ENCODE peak calls at places on chromosome 3, in seven cellular contexts. E is heart left ventricle, X is cardiac muscle cell, A is psoas muscle, D is H9, I is ovary, C is mesenchymal stem cell. U is an unnamed sample. For H3K4me1, the result is how much of the 10 kb centered on the place peaks cover.

GRCh38 chr3:101835676-101836075 is 13.6 kb upstream of the NFKBIZ start:
- DNase-seq in E (no peak), X (no peak), A (no peak), D (no peak), I (no peak), C (no peak), U (no peak)

GRCh38 chr3:50356553-50356952 is 2.8 kb downstream of the TMEM115 start:
- DNase-seq in E (peak), X (peak), A (no peak), D (no peak), I (no peak), C (no peak), U (no peak)

GRCh38 chr3:186746008-186746407 is 28.8 kb downstream of the KNG1 start:
- DNase-seq in E (peak), X (peak), A (no peak), D (peak), I (no peak), C (peak), U (no peak)

GRCh38 chr3:128895843-128896365 is 16.5 kb downstream of the ACAD9 start:
- DNase-seq in E (no peak), X (peak), A (no peak), D (no peak), I (no peak), C (peak), U (no peak)

GRCh38 chr3:122398920-122399319 is 14.9 kb downstream of the FAM162A start:
- DNase-seq in E (no peak), X (no peak), A (no peak), D (no peak), I (no peak), C (no peak), U (no peak)

GRCh38 chr3:9732080-9732752 is 681 bp downstream of the BRPF1 start:
- DNase-seq in E (peak), X (no peak), A (no peak), D (no peak), I (no peak), C (peak), U (peak)

GRCh38 chr3:193560870-193561269 is 6.2 kb upstream of the ATP13A4 start:
- DNase-seq in E (peak), X (no peak), A (no peak), D (no peak), I (no peak), C (no peak), U (no peak)

GRCh38 chr3:156816091-156816793 is 9.9 kb upstream of the LEKR1 start:
- DNase-seq in E (peak), X (peak), A (peak), D (peak), I (peak), C (peak), U (peak)

GRCh38 chr3:184710870-184711365 is 946 bp downstream of the MAGEF1 start:
- DNase-seq in E (no peak), X (peak), A (no peak), D (no peak), I (peak), C (peak), U (no peak)

GRCh38 chr3:10933021-10933420 is 59.5 kb upstream of the SLC6A1 start:
- DNase-seq in E (no peak), X (no peak), A (no peak), D (no peak), I (no peak), C (no peak), U (peak)

GRCh38 chr3:31613131-31613626 is 80.5 kb downstream of the STT3B start:
- DNase-seq in E (no peak), X (no peak), A (no peak), D (no peak), I (no peak), C (peak), U (no peak)

GRCh38 chr3:58585005-58585786 is 8.0 kb upstream of the FAM107A start:
- DNase-seq in E (peak), X (peak), A (peak), D (peak), I (peak), C (peak), U (peak)

GRCh38 chr3:5799421-5799820 is 611.9 kb downstream of the EDEM1 start:
- DNase-seq in E (no peak), X (no peak), A (no peak), D (no peak), I (no peak), C (no peak), U (no peak)

GRCh38 chr3:185733980-185734724 is 90.7 kb downstream of the IGF2BP2 start:
- DNase-seq in E (peak), X (peak), A (no peak), D (peak), I (no peak), C (peak), U (no peak)

GRCh38 chr3:48222616-48223513 is at the start of gene CAMP:
- DNase-seq in E (peak), X (peak), A (peak), D (no peak), I (no peak), C (peak), U (peak)

GRCh38 chr3:125107861-125108567 is 52.2 kb upstream of the HEG1 start:
- DNase-seq in E (no peak), X (peak), A (no peak), D (no peak), I (no peak), C (peak), U (peak)

GRCh38 chr3:179452872-179453271 is 1.6 kb upstream of the GNB4 start:
- DNase-seq in E (no peak), X (peak), A (no peak), D (no peak), I (no peak), C (no peak), U (no peak)

GRCh38 chr3:149367021-149367840 is 10.2 kb downstream of the TM4SF1 start:
- DNase-seq in E (no peak), X (peak), A (no peak), D (no peak), I (no peak), C (peak), U (no peak)

GRCh38 chr3:137263982-137264777 is 306.4 kb downstream of the IL20RB start:
- DNase-seq in E (peak), X (no peak), A (peak), D (no peak), I (peak), C (no peak), U (peak)

GRCh38 chr3:151327571-151328198 is 1.7 kb downstream of the P2RY13 start:
- DNase-seq in E (no peak), X (peak), A (no peak), D (no peak), I (no peak), C (peak), U (no peak)

GRCh38 chr3:118641608-118642007 is 393.0 kb downstream of the IGSF11 start:
- DNase-seq in E (no peak), X (no peak), A (no peak), D (peak), I (no peak), C (no peak), U (no peak)

GRCh38 chr3:185685231-185686035 is 99.3 kb downstream of the SENP2 start:
- DNase-seq in E (no peak), X (no peak), A (no peak), D (no peak), I (no peak), C (no peak), U (no peak)

GRCh38 chr3:76657909-76658308 is 382.0 kb upstream of the ROBO2 start:
- DNase-seq in E (no peak), X (no peak), A (no peak), D (no peak), I (no peak), C (no peak), U (no peak)

GRCh38 chr3:102904629-102905028 is 469.8 kb downstream of the ZPLD1 start:
- DNase-seq in E (no peak), X (no peak), A (no peak), D (no peak), I (no peak), C (no peak), U (no peak)

GRCh38 chr3:152243301-152243711 is 25.4 kb upstream of the MBNL1 start:
- DNase-seq in E (no peak), X (no peak), A (no peak), D (no peak), I (no peak), C (no peak), U (no peak)

GRCh38 chr3:30349507-30349906 is 256.9 kb upstream of the TGFBR2 start:
- DNase-seq in E (peak), X (no peak), A (no peak), D (no peak), I (no peak), C (no peak), U (no peak)

GRCh38 chr3:30350011-30350410 is 256.4 kb upstream of the TGFBR2 start:
- DNase-seq in E (no peak), X (no peak), A (no peak), D (no peak), I (no peak), C (peak), U (no peak)

GRCh38 chr3:30352919-30353318 is 253.5 kb upstream of the TGFBR2 start:
- DNase-seq in E (no peak), X (no peak), A (no peak), D (no peak), I (no peak), C (no peak), U (no peak)

GRCh38 chr3:30353711-30354467 is 252.5 kb upstream of the TGFBR2 start:
- DNase-seq in E (no peak), X (no peak), A (no peak), D (no peak), I (no peak), C (no peak), U (no peak)

DNA sequence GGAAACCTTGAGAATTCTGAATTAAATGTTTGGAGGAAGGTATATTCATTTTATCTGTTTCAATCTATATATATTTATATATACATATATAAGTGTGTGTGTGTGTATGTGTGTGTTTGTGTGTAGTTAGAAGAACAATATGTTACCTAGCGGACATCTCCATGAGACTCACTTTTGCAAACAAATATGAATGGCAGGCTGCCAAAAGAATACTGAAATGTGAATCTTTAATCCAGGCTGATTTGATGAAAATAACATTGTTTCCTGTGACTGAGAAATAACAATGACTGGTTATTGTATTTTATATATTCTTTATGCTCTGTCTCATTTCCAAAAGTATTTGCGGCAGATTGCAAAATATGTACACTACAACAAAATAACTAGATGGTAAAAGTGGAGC is 255.5 kb upstream of the TGFBR2 start:
- DNase-seq in E (no peak), X (no peak), A (no peak), D (no peak), I (no peak), C (no peak), U (no peak)
- H3K4me1 ChIP-seq in E (half or more), X (under half), A (under half), D (under half), I (under half), C (under half), U (under half)

DNA sequence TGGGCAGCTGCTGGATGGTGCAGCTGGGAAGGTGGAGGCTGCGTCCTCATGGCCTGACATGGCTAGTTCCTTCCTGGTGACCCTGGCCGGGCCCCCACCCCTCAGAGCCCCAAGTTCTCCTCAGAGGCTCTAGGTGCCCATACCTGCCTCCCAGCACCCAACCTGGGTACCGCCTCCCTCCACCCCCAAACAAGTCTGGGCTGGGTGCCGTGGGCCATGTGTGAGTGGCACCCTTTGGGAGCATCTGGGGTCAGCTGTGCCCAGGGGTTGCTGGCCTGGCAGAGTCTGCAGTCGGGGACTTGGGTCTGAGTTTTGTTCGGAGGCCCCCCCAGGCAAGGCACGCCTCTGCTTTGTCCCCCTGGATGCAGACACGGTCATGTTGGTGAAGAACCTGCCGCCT is 10.5 kb downstream of the PLXNA1 start:
- DNase-seq in E (no peak), X (no peak), A (no peak), D (no peak), I (no peak), C (no peak), U (no peak)
- H3K4me1 ChIP-seq in E (half or more), X (under half), A (under half), D (under half), I (under half), C (under half), U (under half)

GRCh38 chr3:43181202-43181910 is 75.5 kb upstream of the POMGNT2 start:
- DNase-seq in E (no peak), X (no peak), A (no peak), D (no peak), I (no peak), C (no peak), U (no peak)
- H3K4me1 ChIP-seq in E (under half), X (under half), A (under half), D (under half), I (under half), C (under half), U (under half)

DNA sequence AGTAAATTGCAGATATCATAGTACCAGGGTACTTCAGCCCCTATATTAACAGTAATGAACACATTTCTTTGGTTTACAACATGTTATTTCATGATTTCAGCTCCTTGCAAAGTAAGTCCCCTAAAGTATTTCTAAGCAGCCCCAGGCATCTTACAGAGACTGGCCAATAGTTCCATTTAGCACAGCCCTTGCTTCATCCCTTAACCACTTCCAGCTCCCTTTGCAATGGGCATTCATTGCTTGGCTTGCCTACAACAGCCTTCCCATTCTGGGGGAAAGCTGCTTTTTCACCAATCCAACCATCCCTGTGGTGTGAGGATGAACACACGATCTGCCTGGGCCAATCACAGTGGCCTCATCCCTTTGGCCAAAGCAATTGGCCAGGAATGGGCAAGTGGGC is 67.2 kb upstream of the XCR1 start:
- DNase-seq in E (no peak), X (no peak), A (no peak), D (no peak), I (no peak), C (no peak), U (no peak)
- H3K4me1 ChIP-seq in E (under half), X (under half), A (under half), D (under half), I (under half), C (under half), U (under half)

GRCh38 chr3:46277476-46277875 is 35.2 kb downstream of the CCR3 start:
- DNase-seq in E (no peak), X (no peak), A (no peak), D (no peak), I (no peak), C (no peak), U (no peak)

GRCh38 chr3:46276497-46277099 is 34.3 kb downstream of the CCR3 start:
- DNase-seq in E (peak), X (peak), A (no peak), D (peak), I (no peak), C (peak), U (no peak)

GRCh38 chr3:46280105-46280797 is 38.0 kb downstream of the CCR3 start:
- DNase-seq in E (no peak), X (peak), A (no peak), D (no peak), I (no peak), C (peak), U (no peak)

GRCh38 chr3:46282041-46282440 is 39.8 kb downstream of the CCR3 start:
- DNase-seq in E (no peak), X (no peak), A (no peak), D (no peak), I (no peak), C (no peak), U (no peak)

DNA sequence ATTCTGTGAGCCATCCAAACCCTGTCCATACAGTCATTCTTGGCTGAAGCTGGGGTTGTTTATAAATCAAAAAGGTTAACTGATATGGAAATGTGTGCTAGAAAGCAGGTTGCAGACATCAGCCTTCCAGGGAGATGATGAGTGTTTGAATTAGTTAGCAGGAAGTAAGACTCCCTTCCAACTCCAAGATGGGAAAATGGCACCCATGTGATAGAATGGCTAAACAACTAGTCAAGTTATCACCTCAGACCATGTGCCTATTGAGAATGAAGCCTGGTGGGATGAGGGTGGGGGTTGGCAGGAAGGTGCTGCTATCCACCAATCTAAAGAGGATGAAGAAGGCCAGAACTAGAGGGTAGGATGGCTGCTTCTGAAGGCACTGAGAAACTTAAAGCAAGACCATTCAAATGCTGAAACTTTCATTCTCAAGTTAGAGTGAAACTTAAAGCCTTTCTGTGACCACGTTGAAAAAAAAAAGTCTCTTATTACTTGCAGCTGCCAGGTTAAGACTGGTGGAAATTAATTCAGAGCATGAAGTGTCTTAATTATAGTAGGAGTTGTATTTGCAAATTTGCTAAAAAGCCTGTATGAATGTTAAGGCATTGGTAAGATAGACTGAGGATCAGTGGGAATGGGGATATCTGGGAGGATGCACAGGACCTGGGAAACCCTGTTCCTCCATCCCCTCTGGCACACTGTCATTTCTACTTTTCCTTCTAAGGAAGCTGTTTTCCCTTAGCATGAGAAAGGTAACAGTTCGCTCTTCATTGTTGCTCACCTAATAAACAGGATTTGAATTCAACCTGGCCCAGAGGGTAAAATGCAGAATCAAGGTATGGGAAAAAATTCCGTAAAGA is 36.8 kb downstream of the CCR3 start:
- DNase-seq in E (no peak), X (no peak), A (no peak), D (no peak), I (no peak), C (no peak), U (no peak)
- H3K4me1 ChIP-seq in E (under half), X (under half), A (under half), D (under half), I (under half), C (under half), U (under half)

DNA sequence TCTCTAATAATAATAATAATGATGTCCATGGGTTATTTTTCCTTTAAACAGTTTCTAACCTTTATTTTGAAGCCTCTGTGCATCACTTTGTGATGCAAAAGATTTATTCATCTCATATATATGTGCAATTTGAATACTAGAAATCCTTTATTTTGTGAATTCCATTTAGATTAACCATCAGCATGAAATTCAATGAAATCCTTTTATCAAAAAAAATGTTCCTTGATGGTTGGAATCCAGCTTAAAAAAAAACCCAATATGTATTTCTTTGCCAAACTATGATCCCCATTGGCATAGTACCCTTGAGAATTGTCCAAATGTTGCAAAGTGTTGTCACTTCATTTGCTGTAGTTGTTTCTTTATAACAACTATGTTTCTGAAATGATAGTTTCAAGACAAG is 7.4 kb downstream of the TBC1D23 start:
- DNase-seq in E (no peak), X (peak), A (no peak), D (no peak), I (no peak), C (no peak), U (no peak)
- H3K4me1 ChIP-seq in E (under half), X (under half), A (half or more), D (under half), I (under half), C (under half), U (under half)

DNA sequence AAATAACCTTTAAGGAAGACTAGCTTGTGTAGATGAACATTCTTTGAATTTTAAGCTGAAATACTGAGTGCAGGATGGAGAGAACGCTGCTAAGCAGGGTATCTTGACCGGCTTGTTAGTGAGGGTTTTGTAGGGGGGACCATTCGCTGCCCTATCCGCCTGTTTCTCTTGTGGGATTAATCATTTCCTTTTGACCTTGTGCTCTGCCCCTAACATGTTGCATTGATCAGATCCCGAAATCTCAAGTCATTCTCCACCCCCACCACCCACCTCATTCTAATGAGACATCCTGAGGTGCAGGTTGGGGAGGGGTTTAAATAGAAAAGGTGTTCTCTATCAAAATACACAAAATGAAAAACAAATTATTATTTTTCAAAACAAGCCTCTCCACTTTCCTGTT is 32.8 kb downstream of the TRIM71 start:
- DNase-seq in E (no peak), X (no peak), A (no peak), D (no peak), I (no peak), C (no peak), U (no peak)
- H3K4me1 ChIP-seq in E (under half), X (half or more), A (under half), D (under half), I (under half), C (under half), U (under half)